ENCODE peak calls at places on chromosomes 5 and 9, in five cellular contexts. C is endothelial cell of umbilical vein; R is naive thymus-derived CD8-positive, alpha-beta T cell; V is CD8-positive, alpha-beta T cell; S is glutamatergic neuron. N is an unnamed sample.

GRCh38 chr9:110058304-110058953 is 149.5 kb downstream of the C9orf152 start:
- DNase-seq in C (peak), R (no peak), V (peak), S (peak), N (no peak)

GRCh38 chr5:134580001-134580460 is 52.6 kb downstream of the SAR1B start:
- DNase-seq in C (peak), R (no peak), V (no peak), S (no peak), N (no peak)

GRCh38 chr9:114855488-114855887 is 49.6 kb upstream of the TNFSF15 start:
- DNase-seq in C (peak), R (no peak), V (no peak), S (no peak), N (no peak)

GRCh38 chr5:98292496-98292895 is 481.0 kb upstream of the RGMB start:
- DNase-seq in C (no peak), R (no peak), V (no peak), S (no peak), N (no peak)

GRCh38 chr5:150278046-150278760 is 11.4 kb downstream of the CAMK2A start:
- DNase-seq in C (no peak), R (no peak), V (no peak), S (no peak), N (no peak)

GRCh38 chr9:136100700-136101614 is 5.9 kb upstream of the NACC2 start:
- DNase-seq in C (no peak), R (no peak), V (no peak), S (no peak), N (no peak)

GRCh38 chr9:127083133-127083532 is 39.3 kb downstream of the ANGPTL2 start:
- DNase-seq in C (no peak), R (no peak), V (no peak), S (no peak), N (no peak)

GRCh38 chr9:12774861-12775367 is at the start of gene LURAP1L:
- DNase-seq in C (peak), R (no peak), V (no peak), S (no peak), N (no peak)

GRCh38 chr5:8333445-8333844 is 464.5 kb downstream of the MTRR start:
- DNase-seq in C (no peak), R (no peak), V (no peak), S (no peak), N (no peak)

GRCh38 chr9:71886015-71886414 is 25.0 kb downstream of the ABHD17B start:
- DNase-seq in C (no peak), R (no peak), V (no peak), S (no peak), N (no peak)

GRCh38 chr5:77620404-77620803 is 18.1 kb downstream of the OTP start:
- DNase-seq in C (no peak), R (no peak), V (no peak), S (no peak), N (no peak)

GRCh38 chr9:89684218-89684617 is 79.4 kb downstream of the GADD45G start:
- DNase-seq in C (no peak), R (no peak), V (no peak), S (no peak), N (no peak)

GRCh38 chr9:113988951-113989780 is 88.9 kb downstream of the AMBP start:
- DNase-seq in C (no peak), R (no peak), V (no peak), S (no peak), N (no peak)

GRCh38 chr9:9337129-9337528 is 1275.7 kb downstream of the PTPRD start:
- DNase-seq in C (no peak), R (no peak), V (no peak), S (no peak), N (no peak)

GRCh38 chr5:73564644-73565165 is 734 bp downstream of the ANKRA2 start:
- DNase-seq in C (no peak), R (peak), V (no peak), S (no peak), N (no peak)

GRCh38 chr5:135890867-135891266 is 4.8 kb downstream of the IL9 start:
- DNase-seq in C (no peak), R (no peak), V (no peak), S (no peak), N (no peak)

GRCh38 chr9:8826281-8826680 is 1026.7 kb upstream of the DMAC1 start:
- DNase-seq in C (no peak), R (no peak), V (no peak), S (no peak), N (no peak)

GRCh38 chr9:71966601-71967000 is 55.2 kb downstream of the C9orf85 start:
- DNase-seq in C (no peak), R (no peak), V (no peak), S (no peak), N (no peak)

GRCh38 chr9:2231831-2232230 is 216.7 kb downstream of the SMARCA2 start:
- DNase-seq in C (no peak), R (no peak), V (no peak), S (no peak), N (no peak)

GRCh38 chr9:4296217-4296616 is 3.7 kb downstream of the GLIS3 start:
- DNase-seq in C (no peak), R (no peak), V (no peak), S (no peak), N (no peak)

GRCh38 chr9:27599521-27600234 is 26.4 kb upstream of the C9orf72 start:
- DNase-seq in C (no peak), R (no peak), V (no peak), S (no peak), N (no peak)

N was measured in amygdala.